ENCODE peak calls at places on chromosome 12, in four cellular contexts. D is CD4-positive, alpha-beta T cell; G is stimulated activated naive CD4-positive, alpha-beta T cell; N is NCI-H748 treated with DMSO at 0.1 percent for 48 hours. V is an unnamed sample.

GRCh38 chr12:42282301-42282700 is 43.6 kb downstream of the ZCRB1 start:
- DNase-seq in D (no peak), G (no peak), N (no peak), V (no peak)

GRCh38 chr12:49041036-49041880 is 19.3 kb downstream of the KMT2D start:
- DNase-seq in D (no peak), G (no peak), N (no peak), V (no peak)

GRCh38 chr12:115519887-115520286 is 757.6 kb downstream of the MED13L start:
- DNase-seq in N (no peak), D (no peak), G (no peak), V (no peak)

GRCh38 chr12:90484130-90484529 is 470.8 kb downstream of the CCER1 start:
- DNase-seq in N (no peak), D (no peak), G (no peak), V (no peak)

GRCh38 chr12:5456906-5457305 is 25.0 kb downstream of the NTF3 start:
- DNase-seq in N (no peak), G (no peak), D (no peak), V (no peak)

GRCh38 chr12:27289414-27289813 is 43.2 kb upstream of the BMAL2 start:
- DNase-seq in D (no peak), N (no peak), G (no peak), V (no peak)

GRCh38 chr12:121334513-121335343 is 17.5 kb downstream of the ANAPC5 start:
- DNase-seq in G (no peak), D (no peak), N (peak; percentile 85), V (peak; percentile 43)

GRCh38 chr12:127257366-127257935 is 1009.5 kb upstream of the TMEM132C start:
- DNase-seq in N (no peak), G (no peak), D (no peak), V (no peak)

V was measured in iPS DF 6.9.